ENCODE peak calls at places on chromosome 7, in six cellular contexts. G is hepatocyte; C is stimulated activated naive CD4-positive, alpha-beta T cell; U is upper lobe of left lung; N is DMS53; B is sciatic nerve. O is an unnamed sample.
A peak's percentile ranks its signal among the peaks of the same experiment; 100 is the strongest.

GRCh38 chr7:47484923-47485639 is 96.8 kb downstream of the TNS3 start:
- DNase-seq in G (no peak), C (no peak), U (no peak), N (no peak), B (peak; percentile 46), O (no peak)

GRCh38 chr7:125605241-125605640 is 675.6 kb upstream of the POT1 start:
- DNase-seq in G (peak; percentile 17), C (no peak), U (no peak), N (peak; percentile 38), B (no peak), O (no peak)

GRCh38 chr7:48096273-48096672 is 7.2 kb downstream of the UPP1 start:
- DNase-seq in G (no peak), C (no peak), U (peak; percentile 72), N (no peak), B (no peak), O (no peak)

GRCh38 chr7:43752411-43752810 is 6.1 kb upstream of the BLVRA start:
- DNase-seq in G (no peak), C (no peak), U (no peak), N (no peak), B (no peak), O (no peak)

GRCh38 chr7:129642871-129643515 is 31.5 kb downstream of the NRF1 start:
- DNase-seq in G (no peak), C (no peak), U (no peak), N (no peak), B (no peak), O (no peak)

GRCh38 chr7:146002008-146002407 is 114.6 kb upstream of the CNTNAP2 start:
- DNase-seq in G (no peak), C (no peak), U (no peak), N (no peak), B (no peak), O (no peak)

GRCh38 chr7:71601840-71602239 is 469.9 kb downstream of the GALNT17 start:
- DNase-seq in G (no peak), C (no peak), U (no peak), N (no peak), B (peak; percentile 79), O (no peak)

GRCh38 chr7:84669177-84669732 is 474.7 kb upstream of the SEMA3A start:
- DNase-seq in G (no peak), C (no peak), U (no peak), N (no peak), B (no peak), O (no peak)

GRCh38 chr7:149422065-149422913 is 38.6 kb downstream of the ZNF777 start:
- DNase-seq in G (peak; percentile 91), C (peak; percentile 56), U (peak; percentile 83), N (peak; percentile 97), B (no peak), O (peak; percentile 57)

GRCh38 chr7:116500071-116500853 is 724 bp downstream of the CAV2 start:
- DNase-seq in G (peak; percentile 42), C (no peak), U (peak; percentile 62), N (peak; percentile 59), B (peak; percentile 68), O (peak; percentile 64)

GRCh38 chr7:101165075-101165957 is at the start of gene VGF:
- DNase-seq in G (peak; percentile 97), C (peak; percentile 86), U (peak; percentile 91), N (peak; percentile 99), B (peak; percentile 93), O (peak; percentile 96)

GRCh38 chr7:131621652-131622051 is 65.2 kb upstream of the PODXL start:
- DNase-seq in G (no peak), C (no peak), U (no peak), N (no peak), B (no peak), O (no peak)

GRCh38 chr7:75830978-75831377 is 17.4 kb upstream of the CCL24 start:
- DNase-seq in G (no peak), C (no peak), U (no peak), N (no peak), B (no peak), O (no peak)

GRCh38 chr7:105743351-105743812 is 133.0 kb downstream of the ATXN7L1 start:
- DNase-seq in G (no peak), C (no peak), U (no peak), N (no peak), B (no peak), O (no peak)

GRCh38 chr7:29598607-29599006 is 35.0 kb downstream of the PRR15 start:
- DNase-seq in G (no peak), C (no peak), U (no peak), N (peak; percentile 41), B (no peak), O (peak; percentile 20)

GRCh38 chr7:79820387-79820786 is 314.2 kb upstream of the GNAI1 start:
- DNase-seq in G (peak; percentile 70), C (no peak), U (no peak), N (peak; percentile 94), B (peak; percentile 69), O (peak; percentile 66)

GRCh38 chr7:75875113-75876080 is 3.4 kb upstream of the RHBDD2 start:
- DNase-seq in G (no peak), C (no peak), U (no peak), N (no peak), B (no peak), O (no peak)

GRCh38 chr7:79933144-79933543 is 201.5 kb upstream of the GNAI1 start:
- DNase-seq in G (no peak), C (no peak), U (no peak), N (no peak), B (no peak), O (no peak)